ENCODE peak calls at places on chromosomes 5 and 9, in four cellular contexts. G is IMR-90, I is GM12878, M is H1. W is an unnamed sample.
A peak's percentile ranks its signal among the peaks of the same experiment; 100 is the strongest.

GRCh38 chr5:181186902-181187499 is 18.0 kb downstream of the TRIM7 start:
- DNase-seq in I (no peak), M (no peak), G (no peak), W (no peak)

GRCh38 chr5:75538201-75538600 is 26.5 kb downstream of the POLK start:
- DNase-seq in M (no peak), I (no peak), G (peak; percentile 15), W (no peak)

GRCh38 chr9:108809269-108809668 is 46.5 kb downstream of the ACTL7B start:
- DNase-seq in I (no peak), G (no peak), M (no peak), W (no peak)

GRCh38 chr5:139514486-139514856 is 31.9 kb upstream of the STING1 start:
- DNase-seq in G (no peak), M (no peak), I (no peak), W (no peak)

GRCh38 chr5:113125371-113125770 is 148.8 kb downstream of the DCP2 start:
- DNase-seq in M (no peak), I (no peak), G (no peak), W (no peak)

GRCh38 chr5:157602505-157602904 is 26.9 kb upstream of the ADAM19 start:
- DNase-seq in I (no peak), G (peak; percentile 65), M (no peak), W (no peak)

GRCh38 chr9:16275795-16276624 is 594.5 kb downstream of the BNC2 start:
- DNase-seq in G (no peak), I (no peak), M (no peak), W (no peak)

GRCh38 chr5:118919016-118919415 is 69.3 kb downstream of the DTWD2 start:
- DNase-seq in M (no peak), I (no peak), G (peak; percentile 67), W (no peak)

GRCh38 chr5:159908201-159908940 is 7.9 kb upstream of the ADRA1B start:
- DNase-seq in M (no peak), I (no peak), G (no peak), W (no peak)

GRCh38 chr9:32456564-32456963 is 69.4 kb downstream of the RIGI start:
- DNase-seq in G (no peak), I (no peak), M (no peak), W (no peak)

GRCh38 chr9:112028242-112029221 is 131.9 kb downstream of the UGCG start:
- DNase-seq in I (peak; percentile 98), M (no peak), G (no peak), W (no peak)

GRCh38 chr5:100790170-100790665 is 112.9 kb downstream of the ST8SIA4 start:
- DNase-seq in I (no peak), G (no peak), M (peak; percentile 29), W (peak; percentile 4)

GRCh38 chr9:108671156-108671555 is 184.6 kb downstream of the ACTL7B start:
- DNase-seq in I (no peak), M (no peak), G (peak; percentile 1), W (peak; percentile 18)

GRCh38 chr5:55917402-55918096 is 66.4 kb downstream of the IL31RA start:
- DNase-seq in G (no peak), I (no peak), M (no peak), W (no peak)

GRCh38 chr5:174972291-174972690 is 247.9 kb downstream of the MSX2 start:
- DNase-seq in M (no peak), I (no peak), G (no peak), W (no peak)

GRCh38 chr5:93428868-93429267 is 152.2 kb downstream of the NR2F1-AS1 start:
- DNase-seq in G (peak; percentile 62), M (no peak), I (no peak), W (no peak)

GRCh38 chr9:114919611-114920010 is 10.8 kb downstream of the TNFSF8 start:
- DNase-seq in I (no peak), G (no peak), M (no peak), W (no peak)

GRCh38 chr5:149486726-149487635 is 64.3 kb downstream of the CSNK1A1 start:
- DNase-seq in M (no peak), I (no peak), G (peak; percentile 70), W (no peak)

GRCh38 chr9:35162605-35163315 is 951 bp downstream of the UNC13B start:
- DNase-seq in I (no peak), G (no peak), M (no peak), W (peak; percentile 6)

GRCh38 chr5:43804041-43804440 is 201.1 kb downstream of the NNT start:
- DNase-seq in G (no peak), I (no peak), M (no peak), W (no peak)

GRCh38 chr5:171868236-171868635 is 82.6 kb downstream of the SMIM23 start:
- DNase-seq in M (no peak), G (no peak), I (no peak), W (no peak)

GRCh38 chr9:83620841-83621636 is 1.9 kb upstream of the IDNK start:
- DNase-seq in I (no peak), M (peak; percentile 27), G (peak; percentile 52), W (peak; percentile 15)

GRCh38 chr9:17481565-17481964 is 97.3 kb upstream of the SH3GL2 start:
- DNase-seq in I (no peak), G (no peak), M (no peak), W (no peak)

GRCh38 chr9:121930970-121931369 is 162.1 kb downstream of the TTLL11 start:
- DNase-seq in M (no peak), G (no peak), I (no peak), W (no peak)

GRCh38 chr5:179837076-179838011 is 16.6 kb downstream of the SQSTM1 start:
- DNase-seq in M (no peak), I (no peak), G (no peak), W (no peak)

GRCh38 chr9:36677611-36678010 is 104.9 kb downstream of the MELK start:
- DNase-seq in I (no peak), M (no peak), G (no peak), W (no peak)

GRCh38 chr9:4934976-4935672 is 49.9 kb upstream of the JAK2 start:
- DNase-seq in I (no peak), M (no peak), G (no peak), W (no peak)

GRCh38 chr9:104386425-104387069 is 117.5 kb upstream of the OR13F1 start:
- DNase-seq in M (no peak), I (no peak), G (peak; percentile 20), W (no peak)

GRCh38 chr9:92180669-92181181 is 65.5 kb upstream of the SPTLC1 start:
- DNase-seq in M (no peak), I (no peak), G (peak; percentile 91), W (peak; percentile 77)

GRCh38 chr9:7315746-7316457 is 483.7 kb downstream of the DMAC1 start:
- DNase-seq in M (no peak), G (peak; percentile 72), I (no peak), W (no peak)

GRCh38 chr9:129491486-129491855 is 129.4 kb downstream of the C9orf50 start:
- DNase-seq in G (no peak), I (no peak), M (no peak), W (peak; percentile 38)

GRCh38 chr9:129489838-129490582 is 130.9 kb downstream of the C9orf50 start:
- DNase-seq in I (no peak), G (peak; percentile 45), M (no peak), W (peak; percentile 50)

GRCh38 chr9:129493002-129493713 is 127.7 kb downstream of the C9orf50 start:
- DNase-seq in G (no peak), I (no peak), M (no peak), W (no peak)

GRCh38 chr9:129493714-129494047 is 127.2 kb downstream of the C9orf50 start:
- DNase-seq in I (no peak), G (no peak), M (no peak), W (peak; percentile 21)

GRCh38 chr9:129490583-129491485 is 130.1 kb downstream of the C9orf50 start:
- DNase-seq in G (no peak), M (no peak), I (no peak), W (no peak)
- TF ChIP-seq CHD1 in G (no peak), M (no peak), I (no peak), W (no peak)

GRCh38 chr9:134376386-134377142 is 50.3 kb downstream of the RXRA start:
- DNase-seq in G (no peak), I (no peak), M (no peak), W (no peak)
- TF ChIP-seq CHD1 in G (no peak), I (no peak), M (no peak), W (no peak)

DNA sequence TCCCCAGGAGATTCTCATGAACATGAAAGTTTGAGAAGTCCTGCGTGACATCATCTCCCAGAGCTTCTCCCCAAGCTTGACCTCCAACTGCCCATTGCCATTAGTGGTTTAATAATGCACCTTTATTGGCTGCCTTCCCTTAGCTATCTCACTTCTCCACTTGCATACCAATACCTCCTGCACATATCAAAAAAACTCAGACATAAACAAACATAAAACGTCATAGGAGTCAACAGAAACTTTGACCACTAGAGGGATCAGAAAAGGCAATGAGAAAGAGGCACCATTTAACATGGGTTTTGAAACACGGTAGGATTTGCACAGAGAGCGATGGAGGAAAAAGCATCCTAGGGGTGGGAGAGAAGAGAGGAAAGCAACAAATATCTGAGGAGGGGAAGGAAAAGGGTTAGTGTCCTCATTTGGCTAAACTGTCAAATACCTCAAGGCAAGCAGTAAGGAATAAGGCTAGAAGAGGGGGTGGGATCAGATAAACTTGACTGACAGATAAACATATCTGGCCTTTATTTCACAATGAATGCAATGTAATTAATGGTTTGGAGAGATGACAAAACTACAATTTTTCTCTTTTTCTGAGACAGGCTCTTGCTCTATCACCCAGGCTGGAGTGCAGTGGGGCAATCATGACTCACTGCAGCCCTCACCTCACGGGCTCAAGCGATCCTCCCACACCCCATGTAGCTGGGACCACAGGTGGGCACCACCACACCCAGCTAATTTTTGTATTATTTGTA is 27.0 kb downstream of the GNAQ start:
- DNase-seq in M (no peak), I (no peak), G (peak; percentile 30), W (peak; percentile 22)
- TF ChIP-seq CHD1 in M (no peak), I (no peak), G (no peak), W (no peak)

GRCh38 chr5:69334793-69335268 is 2.2 kb upstream of the CCDC125 start:
- DNase-seq in I (no peak), M (peak; percentile 67), G (peak; percentile 76), W (peak; percentile 89)
- TF ChIP-seq CHD1 in I (no peak), M (no peak), G (no peak), W (no peak)